ENCODE peak calls at places on chromosomes 1 and 21, in five cellular contexts. F, Q, W, E and N are unnamed samples.

GRCh38 chr1:3522112-3522511 is 67.6 kb downstream of the ARHGEF16 start:
- DNase-seq in F (no peak), Q (no peak), W (no peak), E (no peak), N (no peak)

GRCh38 chr1:201530741-201531521 is 8.0 kb upstream of the NAV1 start:
- DNase-seq in F (peak; percentile 86), Q (peak; percentile 83), W (peak; percentile 41), E (peak; percentile 12), N (peak; percentile 78)

GRCh38 chr21:28938726-28939125 is 54.0 kb downstream of the LTN1 start:
- DNase-seq in F (no peak), Q (no peak), W (no peak), E (no peak), N (no peak)

GRCh38 chr1:54493608-54494007 is 54.4 kb upstream of the ACOT11 start:
- DNase-seq in F (no peak), Q (no peak), W (no peak), E (no peak), N (no peak)

GRCh38 chr1:246425139-246425794 is 81.8 kb downstream of the SMYD3 start:
- DNase-seq in F (no peak), Q (no peak), W (no peak), E (no peak), N (no peak)

GRCh38 chr1:30589083-30589482 is 134.3 kb downstream of the MATN1 start:
- DNase-seq in F (no peak), Q (no peak), W (no peak), E (no peak), N (no peak)

GRCh38 chr1:95982706-95983105 is 738.9 kb upstream of the PTBP2 start:
- DNase-seq in F (no peak), Q (no peak), W (no peak), E (no peak), N (no peak)

GRCh38 chr1:63463248-63463647 is 59.8 kb downstream of the ITGB3BP start:
- DNase-seq in F (peak; percentile 23), Q (no peak), W (no peak), E (no peak), N (no peak)

GRCh38 chr21:27382404-27382803 is 415.5 kb upstream of the ADAMTS5 start:
- DNase-seq in F (no peak), Q (no peak), W (no peak), E (no peak), N (no peak)

GRCh38 chr1:40849801-40850592 is 12.2 kb downstream of the CITED4 start:
- DNase-seq in F (peak; percentile 56), Q (peak; percentile 83), W (no peak), E (peak; percentile 69), N (no peak)

GRCh38 chr1:227925582-227926198 is 22.0 kb downstream of the WNT9A start:
- DNase-seq in F (no peak), Q (no peak), W (no peak), E (no peak), N (no peak)

GRCh38 chr1:2250721-2251281 is 22.7 kb downstream of the SKI start:
- DNase-seq in F (no peak), Q (no peak), W (no peak), E (no peak), N (no peak)

GRCh38 chr1:203305809-203306088 is 430 bp downstream of the BTG2 start:
- DNase-seq in F (no peak), Q (no peak), W (no peak), E (no peak), N (no peak)

GRCh38 chr1:55931272-55931940 is 648.0 kb downstream of the PLPP3 start:
- DNase-seq in F (peak; percentile 12), Q (no peak), W (no peak), E (no peak), N (no peak)

GRCh38 chr1:23619299-23620188 is 60.2 kb upstream of the ID3 start:
- DNase-seq in F (no peak), Q (peak; percentile 49), W (no peak), E (peak; percentile 85), N (peak; percentile 26)

GRCh38 chr1:165907256-165907857 is 79.9 kb downstream of the UCK2 start:
- DNase-seq in F (no peak), Q (no peak), W (no peak), E (no peak), N (peak; percentile 30)

GRCh38 chr1:100265562-100265930 is 470 bp upstream of the RTCA start:
- DNase-seq in F (peak; percentile 54), Q (no peak), W (no peak), E (peak; percentile 2), N (no peak)

GRCh38 chr1:205435904-205436573 is 14.2 kb upstream of the LEMD1 start:
- DNase-seq in F (no peak), Q (peak; percentile 48), W (no peak), E (no peak), N (peak; percentile 14)

GRCh38 chr1:3453891-3454810 is at the start of gene ARHGEF16:
- DNase-seq in F (peak; percentile 17), Q (peak; percentile 83), W (no peak), E (no peak), N (peak; percentile 96)

GRCh38 chr1:34361781-34362357 is 185.2 kb downstream of the C1orf94 start:
- DNase-seq in F (no peak), Q (no peak), W (no peak), E (no peak), N (no peak)

GRCh38 chr1:182110635-182111034 is 49.1 kb upstream of the ZNF648 start:
- DNase-seq in F (no peak), Q (no peak), W (no peak), E (no peak), N (no peak)

GRCh38 chr1:115211071-115211745 is 121.9 kb upstream of the TSPAN2 start:
- DNase-seq in F (peak; percentile 65), Q (no peak), W (no peak), E (no peak), N (peak; percentile 6)

GRCh38 chr1:19067187-19067911 is 110.9 kb upstream of the IFFO2 start:
- DNase-seq in F (no peak), Q (no peak), W (peak; percentile 30), E (no peak), N (peak; percentile 79)

GRCh38 chr1:24555591-24556413 is at the start of gene NCMAP:
- DNase-seq in F (no peak), Q (peak; percentile 55), W (no peak), E (peak; percentile 49), N (peak; percentile 85)

GRCh38 chr21:44871576-44872265 is 1.8 kb downstream of the PTTG1IP start:
- DNase-seq in F (peak; percentile 84), Q (no peak), W (no peak), E (peak; percentile 25), N (peak; percentile 73)

GRCh38 chr1:172874950-172875349 is 175.8 kb downstream of the TNFSF18 start:
- DNase-seq in F (no peak), Q (no peak), W (no peak), E (no peak), N (no peak)

GRCh38 chr1:240844466-240844865 is 232.5 kb upstream of the GREM2 start:
- DNase-seq in F (no peak), Q (no peak), W (no peak), E (no peak), N (no peak)

GRCh38 chr1:186482661-186483255 is 21.8 kb upstream of the PDC start:
- DNase-seq in F (peak; percentile 66), Q (peak; percentile 80), W (no peak), E (peak; percentile 5), N (peak; percentile 52)

GRCh38 chr21:29206445-29206844 is 76.0 kb downstream of the MAP3K7CL start:
- DNase-seq in F (no peak), Q (no peak), W (no peak), E (no peak), N (no peak)

GRCh38 chr1:27525296-27526271 is 35.6 kb upstream of the WASF2 start:
- DNase-seq in F (peak; percentile 84), Q (peak; percentile 74), W (no peak), E (no peak), N (peak; percentile 74)

GRCh38 chr21:33884361-33885157 is 31.0 kb downstream of the ATP5PO start:
- DNase-seq in F (peak; percentile 27), Q (no peak), W (no peak), E (no peak), N (no peak)

GRCh38 chr1:27166351-27166802 is 11.5 kb upstream of the SLC9A1 start:
- DNase-seq in F (peak; percentile 34), Q (no peak), W (no peak), E (no peak), N (no peak)

GRCh38 chr1:115980998-115981993 is 5.0 kb downstream of the SLC22A15 start:
- DNase-seq in F (peak; percentile 52), Q (peak; percentile 78), W (no peak), E (no peak), N (no peak)

GRCh38 chr1:84353665-84354064 is 44.6 kb upstream of the DNASE2B start:
- DNase-seq in F (peak; percentile 55), Q (no peak), W (no peak), E (no peak), N (no peak)

GRCh38 chr1:226912587-226913176 is 27.4 kb upstream of the COQ8A start:
- DNase-seq in F (peak; percentile 9), Q (peak; percentile 32), W (no peak), E (peak; percentile 30), N (peak; percentile 68)

GRCh38 chr1:197911857-197912696 is 5.1 kb upstream of the LHX9 start:
- DNase-seq in F (no peak), Q (no peak), W (no peak), E (no peak), N (no peak)

GRCh38 chr1:22444856-22445255 is 6.8 kb upstream of the ZBTB40 start:
- DNase-seq in F (no peak), Q (no peak), W (no peak), E (no peak), N (no peak)

GRCh38 chr1:68322837-68323687 is 90.7 kb upstream of the WLS start:
- DNase-seq in F (peak; percentile 79), Q (no peak), W (no peak), E (no peak), N (peak; percentile 22)

GRCh38 chr1:211476200-211476849 is 15.6 kb downstream of the RD3 start:
- DNase-seq in F (peak; percentile 67), Q (peak; percentile 86), W (no peak), E (peak; percentile 75), N (peak; percentile 71)

GRCh38 chr1:26403656-26404055 is 7.0 kb upstream of the LIN28A start:
- DNase-seq in F (no peak), Q (no peak), W (no peak), E (no peak), N (no peak)